ENCODE peak calls at places on chromosomes 16 and 17, in ten cellular contexts. G is neural progenitor cell, C is upper lobe of right lung, W is astrocyte, U is HepG2, Y is heart right ventricle, S is endothelial cell of umbilical vein, A is brain microvascular endothelial cell, P is cardiac muscle cell, E is thoracic aorta. K is an unnamed sample. For H3K27me3, the result is how much of the 10 kb centered on the place peaks cover.

GRCh38 chr16:83113317-83113716 is 486.5 kb downstream of the CDH13 start:
- DNase-seq in G (peak), C (no peak), W (no peak), U (peak), Y (no peak), S (peak), A (peak), P (peak), E (no peak), K (no peak)

GRCh38 chr17:42559076-42559475 is 2.9 kb upstream of the COASY start:
- DNase-seq in G (no peak), C (no peak), W (no peak), U (no peak), Y (no peak), S (no peak), A (no peak), P (no peak), E (no peak), K (no peak)

GRCh38 chr16:28538733-28539596 is at the start of gene NUPR1:
- DNase-seq in G (no peak), C (peak), W (peak), U (peak), Y (peak), S (peak), A (peak), P (peak), E (peak), K (no peak)

GRCh38 chr16:77963185-77964044 is 58.9 kb upstream of the CLEC3A start:
- DNase-seq in G (peak), C (no peak), W (peak), U (no peak), Y (no peak), S (no peak), A (no peak), P (no peak), E (no peak), K (no peak)

GRCh38 chr16:46801428-46802049 is 29.4 kb downstream of the C16orf87 start:
- DNase-seq in G (peak), C (no peak), W (no peak), U (peak), Y (no peak), S (peak), A (no peak), P (peak), E (no peak), K (no peak)

GRCh38 chr16:89700649-89701424 is 668 bp downstream of the SPATA2L start:
- DNase-seq in G (peak), C (peak), W (no peak), U (peak), Y (no peak), S (peak), A (no peak), P (peak), E (no peak), K (no peak)

GRCh38 chr16:10920726-10921427 is 21.4 kb downstream of the DEXI start:
- DNase-seq in G (no peak), C (peak), W (no peak), U (no peak), Y (no peak), S (no peak), A (no peak), P (no peak), E (no peak), K (peak)

GRCh38 chr17:34892864-34893263 is 68.4 kb downstream of the CCT6B start:
- DNase-seq in G (peak), C (no peak), W (no peak), U (no peak), Y (no peak), S (no peak), A (no peak), P (peak), E (no peak), K (no peak)

GRCh38 chr17:75565066-75565465 is 22.5 kb upstream of the MYO15B start:
- DNase-seq in G (no peak), C (no peak), W (no peak), U (no peak), Y (no peak), S (no peak), A (no peak), P (peak), E (no peak), K (no peak)

GRCh38 chr16:3171181-3171854 is 16.7 kb upstream of the OR1F1 start:
- DNase-seq in G (peak), C (no peak), W (no peak), U (no peak), Y (no peak), S (no peak), A (no peak), P (no peak), E (no peak), K (no peak)

GRCh38 chr17:38476549-38476948 is 48.3 kb downstream of the ARHGAP23 start:
- DNase-seq in G (no peak), C (no peak), W (no peak), U (no peak), Y (no peak), S (no peak), A (no peak), P (peak), E (no peak), K (no peak)

GRCh38 chr16:69107311-69107962 is 2.0 kb downstream of the HAS3 start:
- DNase-seq in G (peak), C (peak), W (no peak), U (no peak), Y (peak), S (peak), A (no peak), P (no peak), E (no peak), K (no peak)

GRCh38 chr17:57868007-57868774 is 18.3 kb upstream of the MRPS23 start:
- DNase-seq in G (peak), C (no peak), W (peak), U (peak), Y (peak), S (peak), A (peak), P (peak), E (peak), K (no peak)

GRCh38 chr17:4807534-4808377 is 804 bp downstream of the PLD2 start:
- DNase-seq in G (no peak), C (no peak), W (no peak), U (no peak), Y (no peak), S (no peak), A (no peak), P (peak), E (no peak), K (no peak)

GRCh38 chr17:65365209-65365608 is 196.2 kb downstream of the AXIN2 start:
- DNase-seq in G (no peak), C (no peak), W (no peak), U (no peak), Y (no peak), S (no peak), A (no peak), P (no peak), E (no peak), K (no peak)

GRCh38 chr16:23949630-23950290 is 114.0 kb downstream of the PRKCB start:
- DNase-seq in G (no peak), C (peak), W (no peak), U (no peak), Y (no peak), S (no peak), A (no peak), P (no peak), E (no peak), K (no peak)

GRCh38 chr17:5044630-5045029 is 9.4 kb upstream of the SLC52A1 start:
- DNase-seq in G (no peak), C (no peak), W (no peak), U (no peak), Y (no peak), S (no peak), A (no peak), P (no peak), E (no peak), K (no peak)

GRCh38 chr17:44222112-44222869 is 2.8 kb upstream of the UBTF start:
- DNase-seq in G (peak), C (peak), W (peak), U (peak), Y (peak), S (peak), A (peak), P (peak), E (no peak), K (no peak)

GRCh38 chr16:22161999-22162657 is at the start of gene SDR42E2:
- DNase-seq in G (peak), C (peak), W (no peak), U (no peak), Y (no peak), S (no peak), A (no peak), P (no peak), E (no peak), K (no peak)

GRCh38 chr17:17545031-17545820 is 46.3 kb downstream of the PEMT start:
- DNase-seq in G (no peak), C (no peak), W (peak), U (no peak), Y (no peak), S (no peak), A (peak), P (peak), E (no peak), K (no peak)

GRCh38 chr17:6526362-6527152 is 29.8 kb downstream of the PITPNM3 start:
- DNase-seq in G (peak), C (no peak), W (no peak), U (no peak), Y (no peak), S (no peak), A (no peak), P (peak), E (no peak), K (no peak)

GRCh38 chr16:58265480-58266052 is 29.3 kb downstream of the PRSS54 start:
- DNase-seq in G (no peak), C (no peak), W (no peak), U (no peak), Y (no peak), S (no peak), A (no peak), P (no peak), E (no peak), K (no peak)

GRCh38 chr16:79253100-79253631 is 347.4 kb downstream of the MAF start:
- DNase-seq in G (no peak), C (no peak), W (no peak), U (peak), Y (no peak), S (no peak), A (no peak), P (no peak), E (no peak), K (no peak)

GRCh38 chr17:76145231-76146052 is 4.4 kb upstream of the FOXJ1 start:
- DNase-seq in G (no peak), C (no peak), W (no peak), U (no peak), Y (no peak), S (peak), A (no peak), P (no peak), E (no peak), K (no peak)

GRCh38 chr16:82664181-82664580 is 37.4 kb downstream of the CDH13 start:
- DNase-seq in G (no peak), C (no peak), W (no peak), U (no peak), Y (no peak), S (no peak), A (no peak), P (no peak), E (no peak), K (no peak)

GRCh38 chr17:40515491-40516041 is 14.1 kb upstream of the TNS4 start:
- DNase-seq in G (no peak), C (peak), W (no peak), U (no peak), Y (no peak), S (no peak), A (no peak), P (no peak), E (no peak), K (no peak)

GRCh38 chr16:2904100-2904921 is 7.4 kb upstream of the FLYWCH1 start:
- DNase-seq in G (peak), C (peak), W (peak), U (peak), Y (peak), S (peak), A (peak), P (peak), E (peak), K (no peak)

GRCh38 chr17:58534901-58535421 is 20.5 kb upstream of the MTMR4 start:
- DNase-seq in G (no peak), C (no peak), W (peak), U (peak), Y (no peak), S (no peak), A (peak), P (peak), E (no peak), K (no peak)

GRCh38 chr17:58120195-58120822 is 27.9 kb upstream of the OR4D1 start:
- DNase-seq in G (peak), C (no peak), W (peak), U (peak), Y (peak), S (peak), A (peak), P (peak), E (no peak), K (peak)

GRCh38 chr17:82320956-82321927 is 3.8 kb upstream of the CD7 start:
- DNase-seq in G (peak), C (peak), W (no peak), U (no peak), Y (no peak), S (no peak), A (no peak), P (peak), E (no peak), K (no peak)

GRCh38 chr17:81854974-81855774 is 5.2 kb downstream of the P4HB start:
- DNase-seq in G (no peak), C (no peak), W (no peak), U (no peak), Y (no peak), S (no peak), A (no peak), P (no peak), E (no peak), K (no peak)

GRCh38 chr16:24499193-24499814 is 40.1 kb upstream of the RBBP6 start:
- DNase-seq in G (peak), C (peak), W (no peak), U (peak), Y (no peak), S (peak), A (peak), P (peak), E (no peak), K (no peak)

GRCh38 chr16:872436-873242 is 72.1 kb upstream of the GNG13 start:
- DNase-seq in G (no peak), C (no peak), W (no peak), U (no peak), Y (no peak), S (no peak), A (no peak), P (no peak), E (no peak), K (no peak)

GRCh38 chr17:40224707-40225092 is 5.6 kb downstream of the WIPF2 start:
- DNase-seq in G (no peak), C (no peak), W (peak), U (no peak), Y (peak), S (no peak), A (no peak), P (peak), E (peak), K (no peak)

GRCh38 chr16:23914935-23915549 is 79.3 kb downstream of the PRKCB start:
- DNase-seq in G (no peak), C (no peak), W (no peak), U (no peak), Y (no peak), S (no peak), A (no peak), P (no peak), E (no peak), K (no peak)

GRCh38 chr17:61482467-61482866 is 30.2 kb downstream of the TBX4 start:
- DNase-seq in G (no peak), C (no peak), W (no peak), U (no peak), Y (no peak), S (no peak), A (no peak), P (no peak), E (no peak), K (no peak)

GRCh38 chr16:4788489-4788889 is 344 bp upstream of the SEPTIN12 start:
- DNase-seq in G (no peak), C (no peak), W (no peak), U (peak), Y (no peak), S (no peak), A (no peak), P (no peak), E (no peak), K (no peak)

GRCh38 chr17:72461757-72462156 is 340.9 kb downstream of the SOX9 start:
- DNase-seq in G (no peak), C (no peak), W (no peak), U (no peak), Y (no peak), S (no peak), A (no peak), P (no peak), E (no peak), K (no peak)

GRCh38 chr17:72618018-72618509 is 474.4 kb downstream of the SLC39A11 start:
- DNase-seq in G (peak), C (no peak), W (no peak), U (peak), Y (no peak), S (no peak), A (no peak), P (peak), E (no peak), K (no peak)

DNA sequence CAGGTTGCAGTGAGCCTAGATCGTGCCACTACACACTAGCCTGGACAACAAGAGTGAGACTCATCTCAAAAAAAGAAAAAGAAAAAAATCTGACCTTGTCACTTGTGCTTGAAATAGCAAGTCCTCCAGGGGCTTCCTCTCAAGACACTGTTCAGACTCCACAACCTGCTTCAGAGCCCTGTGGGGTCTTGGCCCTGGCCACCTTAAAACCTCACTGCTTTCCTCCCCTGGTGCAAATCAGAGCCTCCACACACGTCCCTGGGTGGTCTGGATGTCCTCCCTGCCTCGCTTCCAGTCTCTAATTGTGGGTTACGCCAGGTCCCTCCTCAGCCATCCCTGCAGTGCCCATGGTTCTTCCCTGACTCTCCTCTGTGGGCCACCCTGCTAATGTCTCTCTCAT is 4.7 kb downstream of the ACD start:
- DNase-seq in G (no peak), C (no peak), W (no peak), U (no peak), Y (no peak), S (no peak), A (no peak), P (no peak), E (no peak), K (no peak)
- H3K27me3 ChIP-seq in G (under half), C (under half), W (under half), U (under half), Y (under half), S (under half), A (under half), P (under half), E (under half), K (under half)

GRCh38 chr17:45428954-45429337 is 3.7 kb downstream of the ARHGAP27 start:
- DNase-seq in G (no peak), C (peak), W (no peak), U (no peak), Y (no peak), S (no peak), A (no peak), P (no peak), E (no peak), K (no peak)
- TF ChIP-seq CTCF in G (no peak), C (no peak), W (no peak), U (no peak), Y (no peak), S (no peak), A (no peak), P (no peak), E (no peak), K (no peak)

GRCh38 chr17:36940313-36941264 is 3.3 kb downstream of the LHX1 start:
- DNase-seq in G (peak), C (no peak), W (no peak), U (no peak), Y (no peak), S (no peak), A (no peak), P (no peak), E (no peak), K (no peak)

GRCh38 chr17:36941265-36942021 is 4.2 kb downstream of the LHX1 start:
- DNase-seq in G (no peak), C (no peak), W (no peak), U (no peak), Y (no peak), S (no peak), A (no peak), P (no peak), E (no peak), K (no peak)

GRCh38 chr17:36943250-36944220 is 5.2 kb upstream of the AATF start:
- DNase-seq in G (peak), C (no peak), W (no peak), U (no peak), Y (no peak), S (peak), A (no peak), P (no peak), E (no peak), K (no peak)

GRCh38 chr17:36942631-36943125 is 5.4 kb downstream of the LHX1 start:
- DNase-seq in G (peak), C (no peak), W (no peak), U (no peak), Y (no peak), S (no peak), A (no peak), P (no peak), E (no peak), K (no peak)

GRCh38 chr17:36942031-36942599 is 4.8 kb downstream of the LHX1 start:
- DNase-seq in G (peak), C (no peak), W (no peak), U (no peak), Y (no peak), S (no peak), A (no peak), P (peak), E (no peak), K (no peak)
- H3K4me3 ChIP-seq in G (peak), C (no peak), W (peak), U (no peak), Y (peak), S (no peak), A (no peak), P (peak), E (peak), K (peak)

GRCh38 chr17:60410001-60410400 is 12.3 kb upstream of the CHCT1 start:
- DNase-seq in G (no peak), C (no peak), W (no peak), U (no peak), Y (no peak), S (no peak), A (no peak), P (no peak), E (no peak), K (no peak)
- H3K27me3 ChIP-seq in G (under half), C (under half), W (under half), U (under half), Y (under half), S (under half), A (under half), P (under half), E (under half), K (under half)

DNA sequence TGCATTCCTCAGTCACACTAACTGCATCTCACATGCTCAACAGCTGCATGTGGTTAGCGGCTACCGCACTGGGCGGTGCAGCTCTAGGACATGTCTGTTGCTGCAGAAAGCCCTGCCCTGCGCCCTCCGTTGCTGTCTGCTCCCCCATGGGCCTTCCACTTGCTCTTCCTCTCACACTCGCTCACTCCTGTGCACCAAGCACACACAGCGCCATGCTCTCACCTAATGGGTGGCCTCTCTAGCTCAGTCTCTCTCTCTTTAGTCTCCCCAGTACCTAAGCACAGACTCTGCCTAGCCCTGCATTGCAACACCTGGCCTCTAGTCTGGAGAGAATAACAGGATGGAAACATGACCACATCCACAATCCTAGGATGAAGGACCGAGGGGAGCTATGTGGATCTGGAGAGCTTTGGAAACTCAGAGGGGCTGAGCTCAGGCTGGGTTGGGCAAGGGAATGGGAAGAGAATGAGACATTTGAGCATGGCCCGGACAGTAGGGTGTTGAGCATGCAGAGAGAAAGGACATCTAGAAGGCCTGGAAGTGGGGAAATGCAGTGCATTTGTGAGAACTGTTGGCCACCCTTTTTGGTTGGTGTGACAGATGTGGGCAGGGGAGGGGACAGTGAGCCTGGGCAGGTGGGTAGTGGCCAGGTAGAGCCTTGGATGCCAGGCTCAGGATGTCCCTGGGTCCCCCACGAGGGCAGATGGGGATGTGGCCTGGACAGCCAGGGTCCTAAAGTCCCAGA is 16.0 kb downstream of the SGCA start:
- DNase-seq in G (no peak), C (no peak), W (peak), U (peak), Y (no peak), S (no peak), A (no peak), P (peak), E (no peak), K (no peak)
- TF ChIP-seq CTCF in G (no peak), C (no peak), W (no peak), U (no peak), Y (no peak), S (no peak), A (peak), P (no peak), E (no peak), K (no peak)